ENCODE peak calls at places on chromosomes 7 and 10, in five cellular contexts. One of them, this sample, is unnamed.

GRCh38 chr10:99667108-99667751 is 7.9 kb downstream of the ENTPD7 start:
- DNase-seq in lower leg skin: no peak
- DNase-seq in IMR-90: peak
- DNase-seq in hepatocyte: peak
- DNase-seq in fibroblast of the aortic adventitia: peak
- DNase-seq in this sample: no peak

GRCh38 chr10:94199565-94199964 is 163.2 kb downstream of the NOC3L start:
- DNase-seq in lower leg skin: no peak
- DNase-seq in IMR-90: no peak
- DNase-seq in hepatocyte: no peak
- DNase-seq in fibroblast of the aortic adventitia: peak
- DNase-seq in this sample: no peak

GRCh38 chr10:91190876-91191580 is 29.4 kb upstream of the PCGF5 start:
- DNase-seq in lower leg skin: no peak
- DNase-seq in IMR-90: peak
- DNase-seq in hepatocyte: no peak
- DNase-seq in fibroblast of the aortic adventitia: peak
- DNase-seq in this sample: no peak

GRCh38 chr10:11668847-11669610 is 57.6 kb upstream of the USP6NL start:
- DNase-seq in lower leg skin: no peak
- DNase-seq in IMR-90: no peak
- DNase-seq in hepatocyte: no peak
- DNase-seq in fibroblast of the aortic adventitia: no peak
- DNase-seq in this sample: no peak

GRCh38 chr7:43113622-43114450 is 1.4 kb downstream of the HECW1 start:
- DNase-seq in lower leg skin: no peak
- DNase-seq in IMR-90: no peak
- DNase-seq in hepatocyte: no peak
- DNase-seq in fibroblast of the aortic adventitia: peak
- DNase-seq in this sample: no peak

GRCh38 chr7:155490697-155491628 is 33.0 kb downstream of the EN2 start:
- DNase-seq in lower leg skin: peak
- DNase-seq in IMR-90: no peak
- DNase-seq in hepatocyte: no peak
- DNase-seq in fibroblast of the aortic adventitia: peak
- DNase-seq in this sample: peak

GRCh38 chr7:158053516-158053915 is 534.1 kb downstream of the PTPRN2 start:
- DNase-seq in lower leg skin: peak
- DNase-seq in IMR-90: no peak
- DNase-seq in hepatocyte: no peak
- DNase-seq in fibroblast of the aortic adventitia: no peak
- DNase-seq in this sample: no peak

GRCh38 chr10:119940487-119940886 is 48.0 kb downstream of the SEC23IP start:
- DNase-seq in lower leg skin: no peak
- DNase-seq in IMR-90: peak
- DNase-seq in hepatocyte: no peak
- DNase-seq in fibroblast of the aortic adventitia: peak
- DNase-seq in this sample: no peak

GRCh38 chr7:141550694-141551079 is 523 bp upstream of the AGK start:
- DNase-seq in lower leg skin: no peak
- DNase-seq in IMR-90: no peak
- DNase-seq in hepatocyte: peak
- DNase-seq in fibroblast of the aortic adventitia: no peak
- DNase-seq in this sample: peak

GRCh38 chr10:18230794-18231193 is 90.6 kb downstream of the CACNB2 start:
- DNase-seq in lower leg skin: no peak
- DNase-seq in IMR-90: peak
- DNase-seq in hepatocyte: no peak
- DNase-seq in fibroblast of the aortic adventitia: no peak
- DNase-seq in this sample: no peak

GRCh38 chr10:76675951-76676587 is 961.5 kb downstream of the KCNMA1 start:
- DNase-seq in lower leg skin: peak
- DNase-seq in IMR-90: no peak
- DNase-seq in hepatocyte: peak
- DNase-seq in fibroblast of the aortic adventitia: peak
- DNase-seq in this sample: no peak

GRCh38 chr7:132836746-132837145 is 245.1 kb downstream of the CHCHD3 start:
- DNase-seq in lower leg skin: no peak
- DNase-seq in IMR-90: peak
- DNase-seq in hepatocyte: no peak
- DNase-seq in fibroblast of the aortic adventitia: peak
- DNase-seq in this sample: no peak

GRCh38 chr7:24963218-24963617 is 16.8 kb downstream of the OSBPL3 start:
- DNase-seq in lower leg skin: no peak
- DNase-seq in IMR-90: peak
- DNase-seq in hepatocyte: no peak
- DNase-seq in fibroblast of the aortic adventitia: peak
- DNase-seq in this sample: no peak

GRCh38 chr10:119031496-119032059 is 2.1 kb downstream of the NANOS1 start:
- DNase-seq in lower leg skin: no peak
- DNase-seq in IMR-90: peak
- DNase-seq in hepatocyte: no peak
- DNase-seq in fibroblast of the aortic adventitia: peak
- DNase-seq in this sample: no peak

GRCh38 chr7:128860158-128861073 is 2.2 kb upstream of the ATP6V1F start:
- DNase-seq in lower leg skin: no peak
- DNase-seq in IMR-90: peak
- DNase-seq in hepatocyte: no peak
- DNase-seq in fibroblast of the aortic adventitia: peak
- DNase-seq in this sample: no peak

GRCh38 chr7:94145602-94146001 is 141.4 kb upstream of the BET1 start:
- DNase-seq in lower leg skin: no peak
- DNase-seq in IMR-90: peak
- DNase-seq in hepatocyte: no peak
- DNase-seq in fibroblast of the aortic adventitia: peak
- DNase-seq in this sample: no peak

GRCh38 chr7:131431289-131431688 is 103.6 kb downstream of the MKLN1 start:
- DNase-seq in lower leg skin: no peak
- DNase-seq in IMR-90: peak
- DNase-seq in hepatocyte: peak
- DNase-seq in fibroblast of the aortic adventitia: peak
- DNase-seq in this sample: no peak

GRCh38 chr10:72027498-72027897 is 60.9 kb downstream of the SPOCK2 start:
- DNase-seq in lower leg skin: no peak
- DNase-seq in IMR-90: peak
- DNase-seq in hepatocyte: peak
- DNase-seq in fibroblast of the aortic adventitia: peak
- DNase-seq in this sample: no peak

GRCh38 chr10:35336921-35337741 is 822 bp downstream of the CCNY start:
- DNase-seq in lower leg skin: peak
- DNase-seq in IMR-90: no peak
- DNase-seq in hepatocyte: peak
- DNase-seq in fibroblast of the aortic adventitia: no peak
- DNase-seq in this sample: peak

GRCh38 chr7:32942783-32943653 is 14.2 kb upstream of the FKBP9 start:
- DNase-seq in lower leg skin: peak
- DNase-seq in IMR-90: peak
- DNase-seq in hepatocyte: peak
- DNase-seq in fibroblast of the aortic adventitia: peak
- DNase-seq in this sample: peak

GRCh38 chr10:128843972-128844371 is 623.1 kb upstream of the MGMT start:
- DNase-seq in lower leg skin: no peak
- DNase-seq in IMR-90: no peak
- DNase-seq in hepatocyte: no peak
- DNase-seq in fibroblast of the aortic adventitia: no peak
- DNase-seq in this sample: no peak

GRCh38 chr7:158431941-158432347 is 155.7 kb downstream of the PTPRN2 start:
- DNase-seq in lower leg skin: peak
- DNase-seq in IMR-90: peak
- DNase-seq in hepatocyte: peak
- DNase-seq in fibroblast of the aortic adventitia: peak
- DNase-seq in this sample: no peak

GRCh38 chr7:85749715-85750453 is 563.0 kb upstream of the SEMA3D start:
- DNase-seq in lower leg skin: no peak
- DNase-seq in IMR-90: no peak
- DNase-seq in hepatocyte: no peak
- DNase-seq in fibroblast of the aortic adventitia: no peak
- DNase-seq in this sample: no peak
- TF ChIP-seq CTCF in lower leg skin: no peak
- TF ChIP-seq CTCF in IMR-90: no peak
- TF ChIP-seq CTCF in hepatocyte: no peak
- TF ChIP-seq CTCF in fibroblast of the aortic adventitia: no peak
- TF ChIP-seq CTCF in this sample: no peak

GRCh38 chr10:81081887-81082620 is 544.4 kb downstream of the SH2D4B start:
- DNase-seq in lower leg skin: no peak
- DNase-seq in IMR-90: peak
- DNase-seq in hepatocyte: no peak
- DNase-seq in fibroblast of the aortic adventitia: no peak
- DNase-seq in this sample: no peak
- TF ChIP-seq CTCF in lower leg skin: no peak
- TF ChIP-seq CTCF in IMR-90: peak
- TF ChIP-seq CTCF in hepatocyte: peak
- TF ChIP-seq CTCF in fibroblast of the aortic adventitia: no peak
- TF ChIP-seq CTCF in this sample: peak

DNA sequence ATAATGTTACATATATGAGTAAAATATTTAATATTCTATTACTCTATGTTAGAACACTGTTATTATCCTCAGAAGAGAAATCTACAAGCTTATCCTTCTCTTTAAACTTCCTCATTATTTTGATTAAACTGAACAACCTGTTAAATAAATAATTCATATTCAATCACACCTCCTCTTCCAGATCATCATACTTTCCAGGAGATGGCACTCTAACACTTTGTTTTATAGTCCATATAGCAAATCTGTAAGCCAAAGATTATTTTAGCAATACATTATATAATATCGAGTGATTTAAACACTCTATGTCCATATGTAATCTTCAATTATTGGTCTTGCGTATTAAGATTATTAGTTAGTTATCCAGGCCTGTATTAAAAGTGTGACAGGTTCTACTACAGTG is 694.1 kb downstream of the ANKRD7 start:
- DNase-seq in lower leg skin: no peak
- DNase-seq in IMR-90: peak
- DNase-seq in hepatocyte: peak
- DNase-seq in fibroblast of the aortic adventitia: peak
- DNase-seq in this sample: no peak
- TF ChIP-seq CTCF in lower leg skin: no peak
- TF ChIP-seq CTCF in IMR-90: peak
- TF ChIP-seq CTCF in hepatocyte: peak
- TF ChIP-seq CTCF in fibroblast of the aortic adventitia: no peak
- TF ChIP-seq CTCF in this sample: peak

GRCh38 chr7:121515651-121516401 is 119.7 kb upstream of the FAM3C start:
- DNase-seq in lower leg skin: no peak
- DNase-seq in IMR-90: no peak
- DNase-seq in hepatocyte: no peak
- DNase-seq in fibroblast of the aortic adventitia: no peak
- DNase-seq in this sample: no peak

GRCh38 chr7:121510302-121510701 is 114.2 kb upstream of the FAM3C start:
- DNase-seq in lower leg skin: no peak
- DNase-seq in IMR-90: no peak
- DNase-seq in hepatocyte: peak
- DNase-seq in fibroblast of the aortic adventitia: no peak
- DNase-seq in this sample: no peak

GRCh38 chr7:121513105-121513504 is 117.0 kb upstream of the FAM3C start:
- DNase-seq in lower leg skin: no peak
- DNase-seq in IMR-90: no peak
- DNase-seq in hepatocyte: no peak
- DNase-seq in fibroblast of the aortic adventitia: no peak
- DNase-seq in this sample: no peak

GRCh38 chr7:121515181-121515580 is 119.1 kb upstream of the FAM3C start:
- DNase-seq in lower leg skin: no peak
- DNase-seq in IMR-90: no peak
- DNase-seq in hepatocyte: no peak
- DNase-seq in fibroblast of the aortic adventitia: no peak
- DNase-seq in this sample: no peak

GRCh38 chr7:121510858-121511482 is 114.9 kb upstream of the FAM3C start:
- DNase-seq in lower leg skin: no peak
- DNase-seq in IMR-90: no peak
- DNase-seq in hepatocyte: peak
- DNase-seq in fibroblast of the aortic adventitia: no peak
- DNase-seq in this sample: no peak
- TF ChIP-seq CTCF in lower leg skin: no peak
- TF ChIP-seq CTCF in IMR-90: no peak
- TF ChIP-seq CTCF in hepatocyte: no peak
- TF ChIP-seq CTCF in fibroblast of the aortic adventitia: no peak
- TF ChIP-seq CTCF in this sample: no peak